ENCODE peak calls at places on chromosome 16, in eight cellular contexts. S is left ventricle myocardium inferior; G is psoas muscle; H is neural crest cell; W is endothelial cell; I is CD8-positive, alpha-beta T cell; O is mucosa of descending colon; V is spleen. E is an unnamed sample.

GRCh38 chr16:24482681-24483202 is 56.6 kb upstream of the RBBP6 start:
- DNase-seq in S (no peak), G (no peak), H (no peak), W (no peak), I (no peak), O (no peak), V (no peak), E (no peak)

GRCh38 chr16:3874242-3874641 is 6.3 kb downstream of the CREBBP start:
- DNase-seq in S (no peak), G (no peak), H (no peak), W (no peak), I (no peak), O (no peak), V (no peak), E (no peak)

GRCh38 chr16:50438041-50438437 is 69.3 kb upstream of the BRD7 start:
- DNase-seq in S (no peak), G (no peak), H (no peak), W (no peak), I (peak), O (no peak), V (no peak), E (no peak)

GRCh38 chr16:75251280-75252048 is at the start of gene BCAR1:
- DNase-seq in S (peak), G (peak), H (peak), W (peak), I (no peak), O (peak), V (peak), E (peak)

GRCh38 chr16:30921748-30922419 is 1.5 kb upstream of the FBXL19 start:
- DNase-seq in S (peak), G (peak), H (peak), W (peak), I (peak), O (peak), V (peak), E (no peak)

GRCh38 chr16:12651765-12652531 is 151.7 kb downstream of the CPPED1 start:
- DNase-seq in S (no peak), G (no peak), H (no peak), W (no peak), I (no peak), O (no peak), V (no peak), E (no peak)

GRCh38 chr16:497258-497657 is 30.3 kb upstream of the CAPN15 start:
- DNase-seq in S (no peak), G (no peak), H (no peak), W (no peak), I (no peak), O (no peak), V (no peak), E (no peak)

GRCh38 chr16:30142672-30143346 is 19.8 kb upstream of the MAPK3 start:
- DNase-seq in S (no peak), G (no peak), H (no peak), W (no peak), I (peak), O (no peak), V (no peak), E (no peak)

GRCh38 chr16:5761592-5761991 is 664.0 kb upstream of the EEF2KMT start:
- DNase-seq in S (no peak), G (no peak), H (no peak), W (no peak), I (no peak), O (no peak), V (no peak), E (no peak)

GRCh38 chr16:50584033-50584722 is 36.0 kb downstream of the NKD1 start:
- DNase-seq in S (no peak), G (no peak), H (no peak), W (no peak), I (no peak), O (no peak), V (peak), E (no peak)

GRCh38 chr16:10805362-10805761 is 13.2 kb downstream of the TVP23A start:
- DNase-seq in S (no peak), G (no peak), H (no peak), W (no peak), I (no peak), O (no peak), V (no peak), E (no peak)

GRCh38 chr16:57824880-57825279 is 22.6 kb upstream of the KIFC3 start:
- DNase-seq in S (no peak), G (no peak), H (no peak), W (no peak), I (no peak), O (no peak), V (peak), E (no peak)

GRCh38 chr16:10981697-10982216 is 37.4 kb downstream of the CLEC16A start:
- DNase-seq in S (no peak), G (no peak), H (no peak), W (peak), I (no peak), O (no peak), V (no peak), E (no peak)

GRCh38 chr16:49342336-49343265 is 31.0 kb upstream of the C16orf78 start:
- DNase-seq in S (no peak), G (no peak), H (no peak), W (no peak), I (peak), O (peak), V (no peak), E (no peak)

GRCh38 chr16:7628981-7629380 is 296.3 kb downstream of the RBFOX1 start:
- DNase-seq in S (no peak), G (no peak), H (no peak), W (no peak), I (no peak), O (no peak), V (no peak), E (no peak)

GRCh38 chr16:71775949-71776348 is 32.7 kb downstream of the AP1G1 start:
- DNase-seq in S (no peak), G (no peak), H (no peak), W (no peak), I (no peak), O (no peak), V (no peak), E (no peak)

GRCh38 chr16:77711775-77712174 is 10.5 kb upstream of the NUDT7 start:
- DNase-seq in S (no peak), G (no peak), H (no peak), W (no peak), I (no peak), O (no peak), V (no peak), E (no peak)

GRCh38 chr16:70520612-70521297 is 2.6 kb downstream of the COG4 start:
- DNase-seq in S (no peak), G (no peak), H (no peak), W (no peak), I (no peak), O (no peak), V (no peak), E (no peak)

GRCh38 chr16:1152123-1152638 is 725 bp upstream of the CACNA1H start:
- DNase-seq in S (no peak), G (no peak), H (peak), W (peak), I (peak), O (no peak), V (peak), E (no peak)

GRCh38 chr16:424033-424622 is 1.3 kb upstream of the RAB11FIP3 start:
- DNase-seq in S (peak), G (peak), H (no peak), W (no peak), I (no peak), O (no peak), V (no peak), E (no peak)

GRCh38 chr16:23423496-23424049 is 29.4 kb downstream of the COG7 start:
- DNase-seq in S (peak), G (peak), H (no peak), W (no peak), I (no peak), O (peak), V (no peak), E (no peak)

DNA sequence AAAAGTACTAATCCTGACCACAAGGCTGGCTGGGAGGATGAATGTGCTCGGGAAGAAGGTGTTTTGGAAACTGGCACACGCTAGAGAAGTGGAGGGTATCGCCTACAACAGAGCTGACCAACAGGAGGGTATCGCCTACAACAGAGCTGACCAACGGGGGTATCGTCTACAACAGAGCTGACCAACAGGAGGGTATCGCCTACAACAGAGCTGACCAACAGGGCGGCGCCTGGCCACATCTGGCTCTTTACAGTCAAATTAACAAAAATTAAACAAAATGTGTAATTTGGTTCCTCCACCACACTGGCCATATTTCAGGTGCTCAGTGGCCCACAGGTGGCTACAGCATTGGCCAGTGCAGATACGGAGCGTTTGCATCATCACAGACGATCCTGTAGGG is 153.5 kb downstream of the CMIP start:
- DNase-seq in S (no peak), G (no peak), H (no peak), W (no peak), I (no peak), O (no peak), V (no peak), E (peak)
- TF ChIP-seq CTCF in S (no peak), G (no peak), H (peak), W (no peak), I (no peak), O (no peak), V (no peak), E (no peak)

GRCh38 chr16:67868290-67868689 is 4.6 kb upstream of the EDC4 start:
- DNase-seq in S (no peak), G (no peak), H (no peak), W (no peak), I (no peak), O (no peak), V (no peak), E (no peak)

GRCh38 chr16:67861877-67862276 is 11.0 kb upstream of the EDC4 start:
- DNase-seq in S (no peak), G (no peak), H (no peak), W (no peak), I (no peak), O (no peak), V (no peak), E (no peak)

GRCh38 chr16:67864594-67864993 is 8.3 kb upstream of the EDC4 start:
- DNase-seq in S (no peak), G (no peak), H (no peak), W (no peak), I (no peak), O (no peak), V (no peak), E (no peak)

GRCh38 chr16:67862623-67863583 is 9.9 kb upstream of the EDC4 start:
- DNase-seq in S (peak), G (peak), H (no peak), W (no peak), I (no peak), O (no peak), V (no peak), E (no peak)

DNA sequence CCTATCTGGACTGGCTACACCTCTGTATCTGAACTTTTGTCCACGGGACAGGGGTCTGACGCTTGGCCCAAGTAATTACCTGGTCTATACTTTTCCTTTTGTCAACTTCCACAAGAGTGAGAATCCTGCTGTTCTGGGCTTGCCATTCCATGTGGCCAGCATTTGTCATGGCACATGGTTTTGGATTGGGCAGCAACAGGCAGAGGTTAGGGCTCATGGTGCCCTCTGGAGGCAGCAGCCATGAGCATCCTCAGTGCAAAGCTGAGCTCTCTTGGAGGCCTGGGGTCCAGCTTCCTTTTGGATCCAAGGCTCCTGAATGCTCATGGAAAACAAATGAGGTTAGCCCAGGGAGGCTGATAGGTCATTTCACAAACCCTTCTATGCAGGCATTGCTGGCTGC is 7.5 kb upstream of the EDC4 start:
- DNase-seq in S (no peak), G (peak), H (no peak), W (peak), I (no peak), O (no peak), V (no peak), E (no peak)
- TF ChIP-seq CTCF in S (peak), G (no peak), H (peak), W (no peak), I (no peak), O (no peak), V (peak), E (peak)

GRCh38 chr16:26765087-26765486 is 301.6 kb upstream of the C16orf82 start:
- DNase-seq in S (no peak), G (no peak), H (peak), W (peak), I (no peak), O (no peak), V (no peak), E (no peak)
- TF ChIP-seq CTCF in S (peak), G (peak), H (peak), W (peak), I (peak), O (no peak), V (peak), E (no peak)

GRCh38 chr16:2152695-2153506 is 2.7 kb upstream of the TRAF7 start:
- DNase-seq in S (no peak), G (no peak), H (no peak), W (no peak), I (no peak), O (peak), V (peak), E (no peak)
- TF ChIP-seq CTCF in S (no peak), G (no peak), H (no peak), W (no peak), I (no peak), O (no peak), V (no peak), E (no peak)

GRCh38 chr16:69311115-69311532 is at the start of gene VPS4A:
- DNase-seq in S (peak), G (peak), H (peak), W (peak), I (peak), O (peak), V (peak), E (peak)

GRCh38 chr16:69313469-69313868 is 2.3 kb downstream of the VPS4A start:
- DNase-seq in S (no peak), G (no peak), H (no peak), W (no peak), I (no peak), O (no peak), V (no peak), E (no peak)

GRCh38 chr16:69309316-69309715 is 1.8 kb upstream of the VPS4A start:
- DNase-seq in S (no peak), G (no peak), H (no peak), W (no peak), I (no peak), O (no peak), V (peak), E (peak)

GRCh38 chr16:69310479-69311114 is 553 bp upstream of the VPS4A start:
- DNase-seq in S (no peak), G (no peak), H (no peak), W (no peak), I (no peak), O (peak), V (no peak), E (peak)

GRCh38 chr16:69311533-69312388 is 611 bp downstream of the VPS4A start:
- DNase-seq in S (no peak), G (peak), H (peak), W (peak), I (no peak), O (peak), V (peak), E (peak)
- TF ChIP-seq CTCF in S (no peak), G (no peak), H (no peak), W (no peak), I (no peak), O (no peak), V (no peak), E (no peak)

E was measured in chondrocyte.